ENCODE peak calls at places on chromosomes 2 and 18, in six cellular contexts. O is epithelial cell of esophagus, E is heart right ventricle, G is transverse colon, H is esophagus squamous epithelium, R is GM10248. S is an unnamed sample.
A peak's percentile ranks its signal among the peaks of the same experiment; 100 is the strongest.

GRCh38 chr2:85145116-85145820 is 12.1 kb downstream of the TCF7L1 start:
- DNase-seq in H (no peak), E (no peak), R (no peak), G (no peak), O (no peak), S (no peak)

GRCh38 chr2:102392096-102392495 is 30.9 kb upstream of the IL18RAP start:
- DNase-seq in E (no peak), R (no peak), O (no peak), G (no peak), H (no peak), S (no peak)

GRCh38 chr2:47321411-47322031 is 81.4 kb upstream of the MSH2 start:
- DNase-seq in E (no peak), O (no peak), R (no peak), G (no peak), H (no peak), S (no peak)

GRCh38 chr2:113157108-113157896 is 16.5 kb upstream of the PSD4 start:
- DNase-seq in O (peak; percentile 75), H (no peak), R (peak; percentile 67), G (peak; percentile 77), E (no peak), S (peak; percentile 84)

GRCh38 chr18:74303936-74304335 is 11.7 kb upstream of the C18orf63 start:
- DNase-seq in H (no peak), E (no peak), G (no peak), R (no peak), O (peak; percentile 66), S (no peak)

GRCh38 chr18:8868276-8868675 is 162.9 kb downstream of the MTCL1 start:
- DNase-seq in G (no peak), R (no peak), E (no peak), H (no peak), O (no peak), S (no peak)

GRCh38 chr2:88442501-88442900 is 10.0 kb downstream of the FOXI3 start:
- DNase-seq in E (no peak), H (no peak), G (no peak), O (no peak), R (no peak), S (no peak)

GRCh38 chr2:12715878-12716249 is 872 bp upstream of the TRIB2 start:
- DNase-seq in H (no peak), G (peak; percentile 80), O (peak; percentile 88), E (peak; percentile 81), R (peak; percentile 48), S (peak; percentile 68)

GRCh38 chr18:64332851-64333250 is 184.0 kb upstream of the LINC00305 start:
- DNase-seq in R (no peak), O (no peak), G (no peak), E (no peak), H (no peak), S (no peak)

GRCh38 chr2:154466226-154466625 is 232.3 kb upstream of the KCNJ3 start:
- DNase-seq in O (no peak), E (no peak), G (no peak), H (no peak), R (no peak), S (no peak)

GRCh38 chr2:40096360-40096759 is 317.3 kb upstream of the THUMPD2 start:
- DNase-seq in R (no peak), G (no peak), H (no peak), O (peak; percentile 63), E (no peak), S (no peak)

GRCh38 chr2:225428360-225428759 is 28.9 kb downstream of the NYAP2 start:
- DNase-seq in G (no peak), R (no peak), E (no peak), H (no peak), O (no peak), S (no peak)

GRCh38 chr18:23560186-23560585 is 26.1 kb downstream of the NPC1 start:
- DNase-seq in G (no peak), O (no peak), H (no peak), E (no peak), R (no peak), S (no peak)

GRCh38 chr2:9167718-9168657 is 38.6 kb upstream of the ASAP2 start:
- DNase-seq in O (no peak), H (no peak), E (no peak), G (no peak), R (no peak), S (no peak)

GRCh38 chr2:232699110-232699509 is 2.0 kb downstream of the GIGYF2 start:
- DNase-seq in G (no peak), O (no peak), R (no peak), H (no peak), E (no peak), S (no peak)

GRCh38 chr2:199804831-199805230 is 46.2 kb downstream of the FTCDNL1 start:
- DNase-seq in H (no peak), R (no peak), O (peak; percentile 15), E (no peak), G (no peak), S (no peak)

GRCh38 chr2:207256026-207256425 is 90.3 kb upstream of the KLF7 start:
- DNase-seq in O (no peak), E (no peak), R (no peak), G (no peak), H (no peak), S (no peak)

GRCh38 chr18:28114472-28114871 is 62.5 kb downstream of the CDH2 start:
- DNase-seq in H (no peak), E (no peak), R (no peak), O (peak; percentile 78), G (no peak), S (no peak)

GRCh38 chr2:43459455-43459854 is 136.4 kb downstream of the THADA start:
- DNase-seq in E (no peak), O (peak; percentile 82), G (no peak), H (no peak), R (no peak), S (no peak)

GRCh38 chr2:157497603-157498314 is 53.9 kb upstream of the CYTIP start:
- DNase-seq in E (no peak), H (no peak), R (peak; percentile 39), G (no peak), O (peak; percentile 53), S (peak; percentile 49)

GRCh38 chr2:231640646-231641111 is 48.0 kb downstream of the TEX44 start:
- DNase-seq in G (peak; percentile 63), O (no peak), R (no peak), H (no peak), E (peak; percentile 63), S (no peak)

GRCh38 chr2:100427627-100428258 is 10.3 kb upstream of the CHST10 start:
- DNase-seq in H (no peak), O (peak; percentile 65), E (no peak), R (peak; percentile 46), G (peak; percentile 71), S (peak; percentile 66)

GRCh38 chr2:238593236-238593635 is 166.5 kb downstream of the ASB1 start:
- DNase-seq in H (no peak), G (no peak), O (no peak), R (no peak), E (no peak), S (no peak)

GRCh38 chr18:34707670-34708069 is 2.4 kb upstream of the DTNA start:
- DNase-seq in E (no peak), R (no peak), O (peak; percentile 92), H (no peak), G (peak; percentile 32), S (no peak)

GRCh38 chr2:229443869-229444268 is 172.8 kb upstream of the PID1 start:
- DNase-seq in O (no peak), R (no peak), E (no peak), G (no peak), H (no peak), S (no peak)

GRCh38 chr2:71742953-71743601 is 289.7 kb downstream of the DYSF start:
- DNase-seq in R (no peak), E (peak; percentile 44), O (peak; percentile 71), H (no peak), G (peak; percentile 59), S (no peak)

GRCh38 chr2:104043864-104044263 is 810.1 kb upstream of the POU3F3 start:
- DNase-seq in R (no peak), H (no peak), G (no peak), O (no peak), E (peak; percentile 8), S (no peak)

GRCh38 chr18:73791081-73791480 is 356.6 kb downstream of the FBXO15 start:
- DNase-seq in R (no peak), G (no peak), E (no peak), H (no peak), O (no peak), S (no peak)

GRCh38 chr18:43277164-43277600 is at the start of gene SYT4:
- DNase-seq in G (no peak), O (peak; percentile 66), R (no peak), E (peak; percentile 13), H (no peak), S (no peak)

GRCh38 chr2:132651115-132652099 is 18.6 kb downstream of the LYPD1 start:
- DNase-seq in O (peak; percentile 31), E (no peak), G (no peak), H (no peak), R (no peak), S (peak; percentile 35)

GRCh38 chr2:229335877-229336346 is 64.8 kb upstream of the PID1 start:
- DNase-seq in E (no peak), H (no peak), G (no peak), O (no peak), R (no peak), S (no peak)

GRCh38 chr2:161943012-161943411 is 131.0 kb downstream of the DPP4 start:
- DNase-seq in H (no peak), R (no peak), O (no peak), G (no peak), E (no peak), S (no peak)

GRCh38 chr2:161938335-161938734 is 135.7 kb downstream of the DPP4 start:
- DNase-seq in O (no peak), E (no peak), G (no peak), H (no peak), R (no peak), S (no peak)
- TF ChIP-seq CTCF in O (no peak), E (no peak), G (no peak), H (no peak), R (no peak), S (no peak)

DNA sequence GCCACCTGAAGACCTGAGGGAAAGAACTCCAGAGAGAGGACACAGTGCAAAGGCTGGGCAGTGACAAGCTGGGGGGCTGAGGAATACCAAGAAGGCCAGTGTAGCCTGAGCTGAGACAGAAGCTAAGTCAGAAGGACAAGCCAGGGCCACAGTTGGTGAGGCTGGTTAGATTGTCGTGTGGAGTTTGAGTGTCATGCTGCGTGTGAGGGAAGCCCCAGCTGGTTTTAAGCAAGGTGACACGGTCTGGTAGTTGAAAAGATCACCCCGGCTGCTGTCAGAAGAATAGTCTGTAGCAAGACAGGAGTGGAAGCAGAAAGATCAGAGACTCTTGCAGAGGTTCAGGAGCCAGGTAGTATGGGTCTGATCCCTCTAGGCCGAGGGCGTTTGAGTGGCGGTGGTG is 50.6 kb upstream of the RMDN2 start:
- DNase-seq in H (no peak), R (no peak), O (no peak), G (no peak), E (no peak), S (no peak)
- TF ChIP-seq CTCF in H (no peak), R (no peak), O (no peak), G (no peak), E (no peak), S (no peak)

DNA sequence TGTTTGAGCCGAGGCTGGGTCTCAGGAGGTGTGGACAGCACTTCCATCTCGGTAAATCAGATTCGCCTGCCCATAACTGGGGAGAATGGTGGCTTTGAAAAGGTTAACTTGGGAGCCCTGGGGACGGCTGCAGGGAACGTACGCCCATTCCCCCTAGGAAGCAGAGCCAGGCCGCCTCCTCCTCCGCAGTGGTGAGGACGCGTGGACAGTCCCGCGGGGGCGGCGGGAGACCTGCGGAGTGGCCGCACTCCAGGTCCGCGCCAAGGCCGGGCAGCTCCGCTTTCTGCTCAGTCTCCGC is 845 bp upstream of the MYCN start:
- DNase-seq in H (no peak), E (peak; percentile 74), O (peak; percentile 57), R (peak; percentile 77), G (peak; percentile 66), S (peak; percentile 82)
- TF ChIP-seq CTCF in H (no peak), E (no peak), O (no peak), R (peak; percentile 84), G (no peak), S (peak; percentile 74)

GRCh38 chr2:106882658-106883057 is 3.3 kb downstream of the ST6GAL2 start:
- DNase-seq in H (no peak), E (no peak), O (no peak), R (no peak), G (no peak), S (no peak)
- TF ChIP-seq CTCF in H (no peak), E (no peak), O (no peak), R (no peak), G (no peak), S (no peak)